ENCODE peak calls at places on chromosomes 13 and 19, in five cellular contexts. M, C, V, N and Z are unnamed samples. For H3K27me3, the result is how much of the 10 kb centered on the place peaks cover.

GRCh38 chr13:28002886-28003698 is 14.6 kb upstream of the URAD start:
- DNase-seq in M (no peak), C (no peak), V (peak), N (no peak), Z (no peak)

GRCh38 chr13:54184576-54184975 is 1156.0 kb downstream of the OLFM4 start:
- DNase-seq in M (no peak), C (no peak), V (no peak), N (no peak), Z (no peak)

GRCh38 chr13:65133094-65133493 is 2097.0 kb downstream of the PCDH9 start:
- DNase-seq in M (no peak), C (no peak), V (no peak), N (no peak), Z (no peak)

GRCh38 chr19:46482645-46483044 is 11.3 kb upstream of the PNMA8A start:
- DNase-seq in M (no peak), C (no peak), V (peak), N (no peak), Z (peak)

GRCh38 chr13:42041684-42042035 is 6.8 kb upstream of the DGKH start:
- DNase-seq in M (peak), C (peak), V (peak), N (peak), Z (peak)

GRCh38 chr19:7883796-7884570 is 4.3 kb upstream of the LRRC8E start:
- DNase-seq in M (no peak), C (no peak), V (peak), N (no peak), Z (no peak)

GRCh38 chr13:40536443-40537113 is 129.9 kb downstream of the FOXO1 start:
- DNase-seq in M (no peak), C (peak), V (no peak), N (peak), Z (peak)

GRCh38 chr19:53079313-53079924 is 23.8 kb downstream of the ZNF160 start:
- DNase-seq in M (no peak), C (no peak), V (no peak), N (no peak), Z (no peak)

GRCh38 chr13:74082741-74083160 is 51.5 kb downstream of the KLF12 start:
- DNase-seq in M (no peak), C (no peak), V (no peak), N (no peak), Z (no peak)

GRCh38 chr13:79662882-79663281 is 181.9 kb downstream of the NDFIP2 start:
- DNase-seq in M (no peak), C (no peak), V (no peak), N (no peak), Z (peak)

GRCh38 chr13:66835040-66835628 is 395.0 kb downstream of the PCDH9 start:
- DNase-seq in M (peak), C (no peak), V (peak), N (peak), Z (no peak)

GRCh38 chr19:4841366-4841704 is 9.8 kb upstream of the TICAM1 start:
- DNase-seq in M (no peak), C (no peak), V (no peak), N (no peak), Z (no peak)

GRCh38 chr19:45311640-45312039 is 11.0 kb downstream of the CKM start:
- DNase-seq in M (peak), C (no peak), V (no peak), N (no peak), Z (no peak)

GRCh38 chr13:83881917-83882625 is at the start of gene SLITRK1:
- DNase-seq in M (peak), C (no peak), V (peak), N (no peak), Z (peak)

GRCh38 chr19:13865243-13865577 is 11.7 kb upstream of the NANOS3 start:
- DNase-seq in M (no peak), C (no peak), V (no peak), N (no peak), Z (no peak)

GRCh38 chr13:41554626-41555386 is 97.5 kb downstream of the RGCC start:
- DNase-seq in M (no peak), C (no peak), V (no peak), N (no peak), Z (no peak)

GRCh38 chr19:50835103-50835784 is 1.9 kb upstream of the KLK15 start:
- DNase-seq in M (no peak), C (peak), V (no peak), N (no peak), Z (peak)

GRCh38 chr19:56170261-56170660 is 5.5 kb upstream of the GALP start:
- DNase-seq in M (peak), C (no peak), V (peak), N (no peak), Z (peak)

GRCh38 chr13:51676739-51677138 is 92.5 kb downstream of the WDFY2 start:
- DNase-seq in M (no peak), C (no peak), V (no peak), N (no peak), Z (no peak)

GRCh38 chr19:13022111-13022858 is 27.0 kb downstream of the NFIX start:
- DNase-seq in M (peak), C (no peak), V (peak), N (no peak), Z (no peak)

GRCh38 chr19:42068361-42068755 is 1.6 kb downstream of the GRIK5 start:
- DNase-seq in M (no peak), C (no peak), V (no peak), N (no peak), Z (no peak)

GRCh38 chr19:42071247-42071646 is 1.2 kb upstream of the GRIK5 start:
- DNase-seq in M (no peak), C (no peak), V (no peak), N (no peak), Z (no peak)

GRCh38 chr19:42068756-42069571 is 1.0 kb downstream of the GRIK5 start:
- DNase-seq in M (no peak), C (no peak), V (no peak), N (no peak), Z (no peak)

GRCh38 chr19:42067315-42067888 is 2.6 kb downstream of the GRIK5 start:
- DNase-seq in M (no peak), C (no peak), V (no peak), N (no peak), Z (no peak)

DNA sequence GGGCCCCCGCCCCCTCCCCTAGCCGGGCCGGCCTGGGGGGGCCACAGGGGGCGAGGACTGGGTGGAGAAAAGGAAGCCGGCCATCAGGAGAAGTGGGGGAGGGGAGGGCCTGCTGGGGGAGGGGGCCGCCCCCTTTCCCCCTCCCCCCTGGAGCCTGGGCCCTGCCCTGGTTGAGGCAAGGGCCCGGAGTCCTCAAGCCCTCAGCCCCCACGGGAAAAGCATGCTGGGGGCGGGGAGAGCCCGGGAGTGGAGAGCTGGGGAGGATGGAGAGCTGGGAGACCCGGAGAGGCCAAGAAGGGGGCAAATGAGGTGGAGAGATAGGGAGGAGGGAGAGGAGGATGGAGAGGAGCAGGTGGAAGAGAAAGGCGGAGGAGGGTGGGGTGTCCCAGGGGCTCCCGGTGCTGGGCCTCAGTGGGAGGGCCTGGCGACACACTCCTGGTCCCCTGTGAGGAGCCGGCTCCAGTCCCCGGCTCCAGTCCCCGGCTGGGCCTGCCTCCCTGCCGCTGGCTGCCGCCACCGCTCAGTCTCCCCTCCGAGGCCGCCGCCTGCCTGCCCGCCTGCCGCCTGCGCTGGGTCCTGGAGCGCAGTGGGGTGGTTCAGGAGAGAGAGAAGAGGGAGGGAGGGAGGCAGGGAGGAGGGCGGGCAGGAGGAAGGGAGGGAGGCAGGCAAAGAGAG is at the start of gene GRIK5:
- DNase-seq in M (no peak), C (no peak), V (no peak), N (no peak), Z (no peak)
- H3K4me3 ChIP-seq in M (peak), C (peak), V (no peak), N (no peak), Z (no peak)

DNA sequence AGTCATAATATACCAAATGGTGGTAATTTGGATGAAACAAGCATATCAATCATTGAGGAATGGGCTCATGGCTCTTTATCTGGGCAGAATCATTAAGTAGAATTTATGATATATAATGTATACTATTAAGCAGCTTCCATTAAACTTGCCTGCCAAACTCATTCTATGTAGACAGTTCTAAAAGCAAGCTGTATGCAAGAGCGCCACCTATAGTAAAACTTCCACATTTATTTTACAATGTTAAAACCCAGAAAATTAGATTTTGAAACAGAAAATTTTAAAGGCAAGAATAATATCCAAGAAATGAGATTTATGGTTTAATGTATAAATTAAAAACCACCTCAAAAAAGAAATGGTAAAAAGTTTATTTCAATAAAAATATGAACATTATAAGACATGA is 161.5 kb downstream of the MZT1 start:
- DNase-seq in M (no peak), C (no peak), V (peak), N (no peak), Z (peak)
- TF ChIP-seq CTCF in M (peak), C (peak), V (peak), N (peak), Z (peak)

DNA sequence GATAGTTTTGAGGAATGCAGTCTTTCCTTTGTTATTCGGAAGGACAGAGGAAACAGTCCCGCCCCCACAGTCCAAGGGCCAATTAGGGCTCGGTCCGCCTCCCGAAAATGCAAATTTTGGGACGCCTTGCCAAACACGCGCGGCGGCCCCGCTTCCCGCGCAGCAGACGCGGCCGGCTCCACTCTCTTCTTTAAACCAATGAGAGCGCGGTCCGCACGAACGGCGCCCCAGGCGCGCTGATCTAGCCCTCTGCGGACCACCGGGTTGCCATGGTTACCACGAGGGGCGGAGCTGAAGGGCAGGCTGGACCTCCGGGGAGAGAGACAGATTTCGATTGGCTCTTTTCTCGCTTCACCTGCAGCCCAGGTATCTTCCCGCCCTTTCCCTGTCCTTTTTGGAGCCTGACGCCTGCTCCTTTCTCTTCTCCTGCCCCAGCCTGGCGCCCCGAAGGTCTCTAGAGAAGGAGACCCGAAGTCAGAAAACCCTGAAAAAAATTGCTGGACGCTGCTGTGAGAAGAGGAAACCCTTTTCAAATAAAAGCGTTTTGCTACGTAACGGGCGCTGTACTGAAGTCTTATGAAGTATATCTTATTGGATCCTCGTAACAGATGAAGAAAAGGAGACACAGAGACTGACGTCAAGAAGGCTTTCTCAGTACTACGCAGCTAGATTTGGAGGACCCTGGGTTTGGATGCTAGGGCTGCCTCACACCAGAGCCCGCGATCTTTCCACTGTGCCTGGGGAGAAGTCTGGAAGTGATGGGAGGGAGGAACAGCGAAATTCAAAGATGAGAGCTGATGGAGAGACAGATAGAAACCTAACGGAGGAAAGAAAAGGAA is 2.0 kb downstream of the PTH2 start:
- DNase-seq in M (peak), C (peak), V (peak), N (peak), Z (peak)
- H3K27me3 ChIP-seq in M (under half), C (under half), V (half or more), N (under half), Z (under half)

GRCh38 chr13:111204438-111205177 is 89.5 kb downstream of the ARHGEF7 start:
- DNase-seq in M (peak), C (no peak), V (peak), N (no peak), Z (peak)
- H3K4me3 ChIP-seq in M (peak), C (no peak), V (no peak), N (no peak), Z (no peak)

DNA sequence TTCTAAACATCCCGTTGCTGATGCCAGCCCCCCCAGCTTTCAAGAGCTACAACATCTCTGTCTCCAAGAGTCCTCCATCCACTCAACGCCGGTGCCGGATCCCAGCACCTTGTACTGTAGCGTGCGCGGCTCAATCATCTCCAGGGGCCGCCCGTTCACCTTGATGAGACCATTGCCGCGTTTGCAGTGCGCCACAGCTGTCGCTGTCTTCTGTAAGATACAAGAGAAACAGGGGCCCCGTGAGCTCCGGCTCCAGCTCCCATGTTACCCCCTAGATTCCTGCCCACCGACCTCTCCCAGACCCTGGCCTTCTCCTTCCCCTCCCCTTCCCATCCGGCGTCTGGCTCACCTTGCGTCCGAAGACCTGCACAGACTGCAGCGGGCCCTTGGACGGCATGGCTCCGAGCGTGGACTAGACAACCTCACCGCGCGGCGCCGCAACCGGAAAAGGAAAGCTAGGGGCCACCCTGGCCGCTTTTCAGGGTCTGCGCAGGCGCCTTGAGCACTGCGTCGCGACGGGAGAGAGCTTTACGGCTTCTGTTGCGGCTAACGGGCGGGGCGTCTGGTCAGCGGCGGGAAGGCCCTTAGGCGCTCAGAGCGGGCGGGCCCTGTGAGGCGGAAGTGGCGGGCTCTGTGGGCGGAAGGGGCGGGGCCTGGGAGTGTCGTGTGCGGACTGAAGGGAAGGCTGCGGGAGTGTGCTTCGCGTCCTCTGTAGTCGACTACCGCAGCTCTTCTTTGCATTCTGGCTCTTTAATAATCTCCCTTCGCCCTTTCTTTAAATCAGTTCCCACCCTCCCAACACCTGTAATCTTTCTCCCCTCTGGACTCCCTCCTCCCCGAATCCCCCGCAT is at the start of gene RPS16:
- DNase-seq in M (peak), C (peak), V (peak), N (peak), Z (peak)
- TF ChIP-seq CTCF in M (no peak), C (peak), V (peak), N (no peak), Z (no peak)

DNA sequence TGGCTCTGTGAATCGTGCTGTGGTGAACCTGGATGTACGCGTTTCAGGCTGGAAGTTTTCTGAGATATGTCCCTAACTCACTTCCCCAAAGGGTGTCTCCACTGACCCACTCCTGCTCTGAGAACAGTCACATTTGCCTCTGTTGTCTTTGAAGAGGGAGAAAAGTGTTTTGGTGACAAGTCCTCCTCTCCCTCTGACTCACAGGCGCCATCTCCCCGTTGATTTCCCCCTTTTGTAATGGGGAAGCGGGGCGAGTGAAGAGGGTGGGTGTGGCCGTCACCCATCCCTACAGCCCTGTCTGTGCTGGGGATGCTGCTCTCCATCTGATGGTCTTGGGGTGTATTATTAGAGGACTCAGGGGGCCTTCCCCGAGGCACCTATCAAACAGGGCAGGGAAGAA is 9.6 kb downstream of the APC2 start:
- DNase-seq in M (no peak), C (no peak), V (no peak), N (no peak), Z (no peak)
- H3K27me3 ChIP-seq in M (under half), C (under half), V (under half), N (under half), Z (under half)

GRCh38 chr19:58097349-58097748 is 682 bp downstream of the ZSCAN18 start:
- DNase-seq in M (no peak), C (no peak), V (no peak), N (no peak), Z (no peak)
- H3K4me3 ChIP-seq in M (peak), C (peak), V (peak), N (peak), Z (peak)

DNA sequence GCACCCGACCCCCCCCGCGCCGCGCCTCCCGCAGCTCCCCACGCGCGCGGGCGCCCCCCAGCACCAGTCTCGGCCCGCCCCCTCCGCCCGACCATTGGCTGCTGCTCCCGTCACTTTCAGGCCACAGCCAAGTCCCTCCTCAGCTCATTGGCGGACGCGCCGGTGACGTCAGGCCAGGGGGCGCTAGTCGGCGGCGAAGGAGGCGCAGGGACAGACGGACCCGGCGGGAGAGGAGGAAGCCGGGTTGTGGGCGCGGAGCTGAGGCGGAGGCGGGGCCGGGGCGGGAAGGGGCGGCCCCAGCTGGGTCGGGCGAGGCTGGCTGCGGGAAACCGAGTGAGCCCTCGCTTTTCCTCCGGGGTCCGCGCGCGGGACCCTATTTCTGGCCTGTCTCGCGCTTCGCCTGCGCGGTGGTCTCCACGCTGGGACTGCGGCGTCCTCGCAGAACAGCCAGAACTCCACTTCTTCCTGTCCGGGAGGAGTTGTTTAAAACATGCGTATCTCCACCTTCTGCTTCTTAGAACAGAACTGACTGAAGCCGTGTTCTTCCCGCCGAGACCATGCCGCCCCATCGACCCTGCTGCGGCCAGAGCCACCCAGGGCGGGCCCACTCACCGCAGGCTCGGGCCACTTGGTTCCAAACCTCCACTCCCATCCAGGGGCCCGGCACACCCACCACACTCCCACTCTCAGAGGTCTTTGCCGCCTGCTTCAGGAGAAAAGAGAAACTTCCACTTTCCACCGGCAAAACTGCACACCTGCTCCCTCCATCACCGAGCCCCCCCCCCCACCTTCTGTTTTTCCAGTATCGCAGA is 459 bp upstream of the TMTC4 start:
- DNase-seq in M (peak), C (peak), V (peak), N (peak), Z (peak)
- TF ChIP-seq CTCF in M (peak), C (peak), V (peak), N (peak), Z (peak)

GRCh38 chr19:17532557-17532956 is 21.1 kb downstream of the PGLS start:
- DNase-seq in M (no peak), C (no peak), V (no peak), N (no peak), Z (no peak)

GRCh38 chr19:17529239-17530158 is 18.1 kb downstream of the PGLS start:
- DNase-seq in M (no peak), C (no peak), V (no peak), N (no peak), Z (no peak)

GRCh38 chr19:17532116-17532515 is 20.7 kb downstream of the PGLS start:
- DNase-seq in M (no peak), C (no peak), V (no peak), N (no peak), Z (no peak)

GRCh38 chr19:17528610-17529009 is 17.2 kb downstream of the PGLS start:
- DNase-seq in M (no peak), C (no peak), V (no peak), N (no peak), Z (no peak)

DNA sequence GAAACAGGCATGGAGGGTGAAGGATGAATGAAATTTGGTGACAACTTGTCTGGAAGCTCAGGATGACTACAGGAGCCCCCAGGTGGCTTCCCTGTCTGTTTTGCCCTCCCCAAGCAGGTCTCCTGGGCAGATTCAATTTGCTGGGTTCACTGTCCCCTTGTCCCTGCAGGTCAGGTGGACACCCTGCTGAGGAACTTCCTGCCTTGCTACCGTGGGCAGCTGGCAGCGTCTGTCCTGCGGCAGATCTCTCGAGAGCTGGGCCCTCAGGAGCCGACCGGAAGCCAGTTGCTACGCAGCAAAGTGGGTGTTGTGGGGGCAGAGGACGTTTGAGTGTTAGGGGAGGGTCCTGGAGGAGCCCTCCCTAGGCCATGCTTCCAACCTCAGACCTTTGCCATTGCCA is 19.1 kb downstream of the PGLS start:
- DNase-seq in M (no peak), C (no peak), V (no peak), N (no peak), Z (no peak)
- H3K27me3 ChIP-seq in M (under half), C (under half), V (under half), N (under half), Z (under half)

GRCh38 chr19:2291185-2291751 is 9.3 kb upstream of the PEAK3 start:
- DNase-seq in M (no peak), C (no peak), V (no peak), N (no peak), Z (no peak)
- H3K4me3 ChIP-seq in M (peak), C (no peak), V (no peak), N (peak), Z (no peak)